ENCODE peak calls at places on chromosomes 12 and 14, in seven cellular contexts. S, Q, N, R, C, F and U are unnamed samples.

GRCh38 chr12:24127919-24128721 is 178.7 kb upstream of the SOX5 start:
- DNase-seq in N (no peak), C (no peak), R (no peak), F (no peak), S (no peak), Q (no peak), U (no peak)

GRCh38 chr12:68119250-68119649 is 40.3 kb downstream of the IFNG start:
- DNase-seq in R (no peak), F (no peak), C (no peak), N (no peak), Q (no peak), S (no peak), U (no peak)

GRCh38 chr14:23147676-23148075 is 28.6 kb upstream of the CEBPE start:
- DNase-seq in N (no peak), C (no peak), R (no peak), Q (no peak), F (no peak), S (no peak), U (no peak)

GRCh38 chr12:55647027-55647426 is 10.3 kb downstream of the OR10P1 start:
- DNase-seq in N (no peak), Q (no peak), C (no peak), R (no peak), F (no peak), S (no peak), U (no peak)

GRCh38 chr14:59306775-59307174 is 118.3 kb downstream of the DAAM1 start:
- DNase-seq in Q (no peak), F (peak), C (no peak), S (no peak), N (peak), R (no peak), U (no peak)

GRCh38 chr12:10121278-10121677 is 8.7 kb downstream of the CLEC7A start:
- DNase-seq in S (no peak), N (no peak), R (no peak), F (no peak), C (no peak), Q (no peak), U (no peak)

GRCh38 chr12:47419500-47419899 is 286.3 kb downstream of the RPAP3 start:
- DNase-seq in N (no peak), S (no peak), R (no peak), F (no peak), C (no peak), Q (no peak), U (no peak)

GRCh38 chr12:109124878-109125648 is 8.7 kb downstream of the ACACB start:
- DNase-seq in R (no peak), Q (no peak), F (no peak), N (no peak), S (no peak), C (no peak), U (no peak)

GRCh38 chr14:67964391-67964812 is 144.8 kb downstream of the RAD51B start:
- DNase-seq in R (no peak), F (no peak), N (no peak), S (no peak), C (peak), Q (no peak), U (no peak)

GRCh38 chr14:103501041-103501870 is 21.4 kb downstream of the CKB start:
- DNase-seq in N (no peak), S (no peak), C (no peak), Q (no peak), F (no peak), R (no peak), U (no peak)

GRCh38 chr12:124640096-124640495 is 72.7 kb upstream of the NCOR2 start:
- DNase-seq in R (peak), S (peak), F (no peak), C (no peak), Q (no peak), N (peak), U (no peak)

GRCh38 chr12:90064759-90065158 is 356.1 kb upstream of the ATP2B1 start:
- DNase-seq in C (no peak), S (no peak), F (no peak), R (no peak), N (no peak), Q (no peak), U (no peak)

GRCh38 chr12:86389949-86390348 is 133.8 kb upstream of the MGAT4C start:
- DNase-seq in R (no peak), C (no peak), F (no peak), S (no peak), Q (no peak), N (peak), U (no peak)

GRCh38 chr14:26255213-26255612 is 342.6 kb downstream of the NOVA1 start:
- DNase-seq in Q (no peak), F (no peak), N (no peak), R (peak), S (no peak), C (peak), U (no peak)

GRCh38 chr14:89378119-89378518 is 38.9 kb downstream of the FOXN3 start:
- DNase-seq in S (no peak), R (no peak), N (no peak), F (no peak), Q (no peak), C (no peak), U (no peak)

GRCh38 chr12:28602760-28603638 is 412.7 kb downstream of the CCDC91 start:
- DNase-seq in S (no peak), Q (no peak), C (no peak), N (no peak), F (no peak), R (no peak), U (no peak)

GRCh38 chr12:107503129-107503850 is 182.3 kb upstream of the PWP1 start:
- DNase-seq in N (no peak), C (no peak), F (no peak), Q (peak), R (no peak), S (no peak), U (no peak)